ENCODE peak calls at places on chromosomes 3 and 15, in ten cellular contexts. D is fibroblast of pulmonary artery; N is SK-N-DZ; U is GM03348; B is RKO; A is Daoy; Z is cardiac muscle cell; C is NCI-H345; O is stimulated activated CD4-positive, alpha-beta T cell treated with anti-CD3 and anti-CD28 coated beads, TNF-alpha, amount 100 ng/mL, for 4 hours; L is AG10803. Q is an unnamed sample.

GRCh38 chr15:88302373-88302772 is 45.8 kb upstream of the NTRK3 start:
- DNase-seq in D (no peak), N (no peak), U (no peak), B (no peak), A (no peak), Z (no peak), C (no peak), O (no peak), L (no peak), Q (no peak)

GRCh38 chr3:15601399-15602145 is at the start of the genes BTD and HACL1:
- DNase-seq in D (peak; percentile 99), N (peak; percentile 100), U (peak; percentile 97), B (peak; percentile 98), A (peak; percentile 98), Z (peak; percentile 99), C (no peak), O (peak; percentile 96), L (peak; percentile 99), Q (peak; percentile 99)

GRCh38 chr3:40387001-40387894 is at the start of gene ENTPD3:
- DNase-seq in D (no peak), N (no peak), U (peak; percentile 72), B (no peak), A (peak; percentile 23), Z (peak; percentile 51), C (peak; percentile 36), O (no peak), L (no peak), Q (no peak)

GRCh38 chr3:113117511-113118302 is 93.7 kb upstream of the BOC start:
- DNase-seq in D (peak; percentile 93), N (no peak), U (peak; percentile 73), B (no peak), A (peak; percentile 26), Z (no peak), C (peak; percentile 28), O (no peak), L (peak; percentile 67), Q (no peak)

GRCh38 chr15:20340931-20341661 is 200.5 kb downstream of the GOLGA6L6 start:
- DNase-seq in D (peak; percentile 37), N (peak; percentile 23), U (peak; percentile 80), B (peak; percentile 55), A (peak; percentile 81), Z (peak; percentile 46), C (no peak), O (peak; percentile 46), L (peak; percentile 21), Q (no peak)

GRCh38 chr3:149306751-149307434 is 26.5 kb downstream of the TM4SF18 start:
- DNase-seq in D (no peak), N (no peak), U (no peak), B (no peak), A (no peak), Z (no peak), C (no peak), O (no peak), L (no peak), Q (no peak)

GRCh38 chr3:99586680-99587079 is 51.7 kb upstream of the COL8A1 start:
- DNase-seq in D (no peak), N (no peak), U (peak; percentile 37), B (no peak), A (no peak), Z (no peak), C (no peak), O (no peak), L (peak; percentile 80), Q (no peak)

GRCh38 chr3:126287536-126288181 is 69.5 kb downstream of the KLF15 start:
- DNase-seq in D (peak; percentile 49), N (peak; percentile 60), U (peak; percentile 88), B (no peak), A (peak; percentile 81), Z (peak; percentile 85), C (no peak), O (no peak), L (peak; percentile 48), Q (peak; percentile 96)

GRCh38 chr15:57288926-57289650 is 87.2 kb upstream of the CGNL1 start:
- DNase-seq in D (no peak), N (no peak), U (peak; percentile 46), B (no peak), A (no peak), Z (no peak), C (no peak), O (no peak), L (peak; percentile 90), Q (no peak)

GRCh38 chr3:27659279-27660021 is 62.7 kb downstream of the EOMES start:
- DNase-seq in D (peak; percentile 65), N (peak; percentile 54), U (peak; percentile 59), B (peak; percentile 55), A (peak; percentile 62), Z (peak; percentile 73), C (peak; percentile 3), O (peak; percentile 25), L (peak; percentile 39), Q (peak; percentile 50)

GRCh38 chr3:188077160-188077812 is 76.7 kb upstream of the LPP start:
- DNase-seq in D (no peak), N (no peak), U (no peak), B (no peak), A (no peak), Z (no peak), C (no peak), O (no peak), L (no peak), Q (no peak)